ENCODE peak calls at places on chromosome 1, in ten cellular contexts. S, P, Y, A, Z, Q, F, B, R and V are unnamed samples.

GRCh38 chr1:2416403-2416802 is 4.0 kb upstream of the PEX10 start:
- DNase-seq in S (no peak), Z (no peak), R (no peak), F (no peak), Q (no peak), Y (no peak), A (no peak), P (no peak), B (no peak), V (no peak)

GRCh38 chr1:153803479-153804056 is 28.4 kb downstream of the SLC27A3 start:
- DNase-seq in Z (no peak), Q (no peak), S (no peak), F (no peak), Y (no peak), P (no peak), R (no peak), B (no peak), A (no peak), V (no peak)

GRCh38 chr1:53122847-53123461 is 19.5 kb downstream of the SLC1A7 start:
- DNase-seq in A (no peak), F (no peak), S (no peak), Y (no peak), Z (no peak), Q (no peak), B (no peak), R (no peak), P (no peak), V (no peak)

GRCh38 chr1:53535846-53536245 is 76.6 kb downstream of the DMRTB1 start:
- DNase-seq in Z (peak), P (no peak), F (no peak), Y (no peak), S (no peak), A (no peak), Q (no peak), R (no peak), B (no peak), V (no peak)

GRCh38 chr1:145912128-145912641 is 2.3 kb upstream of the ITGA10 start:
- DNase-seq in Z (no peak), B (no peak), F (no peak), P (no peak), Q (no peak), S (no peak), A (no peak), R (no peak), Y (no peak), V (no peak)

GRCh38 chr1:19363526-19364152 is 51.5 kb downstream of the SLC66A1 start:
- DNase-seq in P (no peak), B (no peak), R (no peak), F (no peak), S (no peak), Z (no peak), A (no peak), Y (no peak), Q (no peak), V (no peak)

GRCh38 chr1:233424727-233425222 is 97.3 kb downstream of the MAP3K21 start:
- DNase-seq in S (no peak), A (no peak), F (no peak), R (no peak), Q (no peak), P (peak), B (no peak), Z (no peak), Y (no peak), V (no peak)

GRCh38 chr1:150596976-150597375 is 17.6 kb upstream of the MCL1 start:
- DNase-seq in A (no peak), P (no peak), F (no peak), Y (no peak), Z (no peak), B (no peak), S (no peak), R (no peak), Q (no peak), V (no peak)

GRCh38 chr1:157312270-157312812 is 174.1 kb upstream of the ETV3 start:
- DNase-seq in S (no peak), R (peak), Y (no peak), B (peak), P (peak), A (no peak), F (no peak), Z (no peak), Q (no peak), V (no peak)

GRCh38 chr1:162157469-162157868 is 88.0 kb downstream of the NOS1AP start:
- DNase-seq in S (no peak), Y (no peak), Q (no peak), F (no peak), B (no peak), P (no peak), A (no peak), R (no peak), Z (no peak), V (no peak)

GRCh38 chr1:50427818-50428779 is 4.9 kb upstream of the DMRTA2 start:
- DNase-seq in S (no peak), B (no peak), F (peak), Y (no peak), A (no peak), P (no peak), Q (no peak), R (no peak), Z (no peak), V (no peak)

GRCh38 chr1:39305555-39305954 is 101.1 kb downstream of the MACF1 start:
- DNase-seq in Q (no peak), F (no peak), B (no peak), Y (no peak), P (no peak), Z (no peak), R (no peak), A (no peak), S (no peak), V (peak)

GRCh38 chr1:171172471-171172870 is 12.6 kb upstream of the FMO2 start:
- DNase-seq in R (no peak), F (no peak), S (no peak), Y (no peak), B (no peak), P (no peak), Z (no peak), Q (no peak), A (no peak), V (no peak)

GRCh38 chr1:14095001-14095400 is 395.0 kb downstream of the PRDM2 start:
- DNase-seq in S (no peak), Y (no peak), B (no peak), R (no peak), A (no peak), Z (peak), Q (no peak), P (peak), F (peak), V (peak)

GRCh38 chr1:229988534-229988933 is 78.5 kb upstream of the GALNT2 start:
- DNase-seq in Q (no peak), Y (no peak), R (no peak), B (no peak), F (no peak), P (no peak), A (no peak), S (no peak), Z (no peak), V (no peak)

GRCh38 chr1:157084720-157085119 is 14.9 kb downstream of the ETV3L start:
- DNase-seq in Y (no peak), F (no peak), B (no peak), Z (no peak), Q (no peak), A (no peak), S (no peak), P (no peak), R (no peak), V (no peak)

GRCh38 chr1:89519779-89520358 is 4.8 kb upstream of the LRRC8B start:
- DNase-seq in S (no peak), Y (no peak), Q (peak), R (no peak), F (peak), Z (peak), B (no peak), A (no peak), P (peak), V (peak)

GRCh38 chr1:172616646-172617045 is 42.3 kb upstream of the FASLG start:
- DNase-seq in B (no peak), Y (no peak), Q (no peak), A (no peak), P (no peak), R (no peak), Z (no peak), F (no peak), S (no peak), V (no peak)

GRCh38 chr1:70509996-70510876 is 99.2 kb downstream of the CTH start:
- DNase-seq in F (peak), Q (peak), R (peak), S (no peak), Z (peak), P (peak), A (no peak), Y (no peak), B (no peak), V (peak)

GRCh38 chr1:30085814-30086770 is 637.3 kb downstream of the MATN1 start:
- DNase-seq in Q (peak), Y (peak), A (peak), B (peak), P (peak), S (peak), Z (peak), R (no peak), F (peak), V (peak)

GRCh38 chr1:110089561-110090275 is 19.2 kb upstream of the ALX3 start:
- DNase-seq in R (no peak), F (no peak), Q (no peak), S (no peak), Z (no peak), B (no peak), P (no peak), Y (no peak), A (no peak), V (no peak)

GRCh38 chr1:247639381-247639981 is 34.1 kb downstream of the OR2G3 start:
- DNase-seq in R (no peak), B (peak), Q (peak), Z (peak), S (peak), A (peak), P (peak), Y (peak), F (peak), V (no peak)

GRCh38 chr1:5514519-5515183 is 477.6 kb downstream of the NPHP4 start:
- DNase-seq in Z (peak), Q (peak), P (peak), A (peak), B (no peak), R (no peak), S (peak), F (peak), Y (peak), V (peak)

GRCh38 chr1:31371560-31371959 is 1.3 kb downstream of the FABP3 start:
- DNase-seq in Q (no peak), Y (no peak), B (no peak), A (no peak), P (no peak), Z (no peak), F (no peak), S (no peak), R (no peak), V (no peak)

GRCh38 chr1:155729031-155729898 is 40.4 kb downstream of the DAP3 start:
- DNase-seq in P (peak), A (no peak), R (peak), B (peak), S (peak), Y (no peak), F (peak), Q (peak), Z (peak), V (peak)

GRCh38 chr1:9309080-9309479 is 16.4 kb downstream of the SPSB1 start:
- DNase-seq in S (no peak), Q (no peak), Y (no peak), B (no peak), A (no peak), F (no peak), Z (no peak), R (no peak), P (no peak), V (no peak)

GRCh38 chr1:155080250-155081228 is 1.9 kb downstream of the EFNA3 start:
- DNase-seq in S (no peak), R (no peak), P (no peak), Y (no peak), Z (no peak), B (no peak), A (no peak), Q (no peak), F (peak), V (no peak)

GRCh38 chr1:201505505-201505893 is 1.4 kb downstream of the CSRP1 start:
- DNase-seq in R (no peak), Z (peak), S (peak), Q (no peak), P (peak), B (peak), A (no peak), Y (no peak), F (no peak), V (no peak)

GRCh38 chr1:48019714-48020315 is 22.6 kb upstream of the TRABD2B start:
- DNase-seq in S (peak), F (no peak), Q (no peak), Y (peak), P (peak), R (no peak), A (peak), B (no peak), Z (no peak), V (no peak)

GRCh38 chr1:119209943-119210342 is 69.5 kb upstream of the WARS2 start:
- DNase-seq in R (no peak), Q (no peak), B (no peak), Z (no peak), A (no peak), P (no peak), F (no peak), Y (no peak), S (no peak), V (no peak)

GRCh38 chr1:13781907-13782633 is 82.1 kb downstream of the PRDM2 start:
- DNase-seq in F (no peak), P (peak), A (no peak), S (no peak), Z (peak), Q (peak), R (peak), B (no peak), Y (no peak), V (no peak)

GRCh38 chr1:118302145-118302544 is 117.1 kb upstream of the SPAG17 start:
- DNase-seq in B (no peak), F (peak), R (no peak), Y (no peak), S (peak), P (no peak), Q (no peak), A (no peak), Z (no peak), V (no peak)

GRCh38 chr1:110087812-110088738 is 17.6 kb upstream of the ALX3 start:
- DNase-seq in F (peak), P (peak), A (no peak), B (peak), S (peak), Z (peak), Y (no peak), R (peak), Q (peak), V (peak)

GRCh38 chr1:51222136-51222787 is 13.8 kb upstream of the RNF11 start:
- DNase-seq in Q (no peak), P (no peak), F (no peak), Z (no peak), A (no peak), S (no peak), Y (no peak), R (no peak), B (no peak), V (no peak)

GRCh38 chr1:13701274-13701650 is 1.3 kb downstream of the PRDM2 start:
- DNase-seq in B (no peak), P (no peak), Q (no peak), Y (no peak), Z (no peak), R (no peak), S (no peak), F (no peak), A (no peak), V (peak)

GRCh38 chr1:202034683-202035462 is 24.5 kb downstream of the ELF3 start:
- DNase-seq in R (no peak), Q (peak), B (peak), S (peak), A (peak), Z (peak), F (no peak), Y (peak), P (peak), V (peak)

GRCh38 chr1:14519976-14520375 is 78.5 kb upstream of the KAZN start:
- DNase-seq in Y (no peak), Q (no peak), P (no peak), B (no peak), S (no peak), A (no peak), Z (peak), F (no peak), R (no peak), V (peak)

GRCh38 chr1:41924911-41925310 is 6.2 kb upstream of the HIVEP3 start:
- DNase-seq in Z (no peak), B (no peak), Y (no peak), Q (no peak), S (no peak), F (no peak), A (no peak), P (no peak), R (no peak), V (no peak)

GRCh38 chr1:227944931-227945890 is 2.5 kb downstream of the WNT9A start:
- DNase-seq in Q (no peak), S (no peak), A (no peak), B (no peak), P (no peak), R (no peak), Y (no peak), F (no peak), Z (no peak), V (no peak)

GRCh38 chr1:227945891-227946623 is 1.7 kb downstream of the WNT9A start:
- DNase-seq in Z (peak), Y (peak), P (peak), R (peak), Q (no peak), B (peak), A (peak), F (peak), S (peak), V (no peak)

GRCh38 chr1:227947678-227948492 is at the start of gene WNT9A:
- DNase-seq in A (peak), P (peak), Y (no peak), S (peak), R (no peak), B (peak), Z (peak), F (peak), Q (no peak), V (no peak)

GRCh38 chr1:227947425-227947677 is 381 bp downstream of the WNT9A start:
- DNase-seq in P (no peak), F (no peak), R (no peak), S (no peak), Q (no peak), B (no peak), A (no peak), Z (peak), Y (no peak), V (no peak)

DNA sequence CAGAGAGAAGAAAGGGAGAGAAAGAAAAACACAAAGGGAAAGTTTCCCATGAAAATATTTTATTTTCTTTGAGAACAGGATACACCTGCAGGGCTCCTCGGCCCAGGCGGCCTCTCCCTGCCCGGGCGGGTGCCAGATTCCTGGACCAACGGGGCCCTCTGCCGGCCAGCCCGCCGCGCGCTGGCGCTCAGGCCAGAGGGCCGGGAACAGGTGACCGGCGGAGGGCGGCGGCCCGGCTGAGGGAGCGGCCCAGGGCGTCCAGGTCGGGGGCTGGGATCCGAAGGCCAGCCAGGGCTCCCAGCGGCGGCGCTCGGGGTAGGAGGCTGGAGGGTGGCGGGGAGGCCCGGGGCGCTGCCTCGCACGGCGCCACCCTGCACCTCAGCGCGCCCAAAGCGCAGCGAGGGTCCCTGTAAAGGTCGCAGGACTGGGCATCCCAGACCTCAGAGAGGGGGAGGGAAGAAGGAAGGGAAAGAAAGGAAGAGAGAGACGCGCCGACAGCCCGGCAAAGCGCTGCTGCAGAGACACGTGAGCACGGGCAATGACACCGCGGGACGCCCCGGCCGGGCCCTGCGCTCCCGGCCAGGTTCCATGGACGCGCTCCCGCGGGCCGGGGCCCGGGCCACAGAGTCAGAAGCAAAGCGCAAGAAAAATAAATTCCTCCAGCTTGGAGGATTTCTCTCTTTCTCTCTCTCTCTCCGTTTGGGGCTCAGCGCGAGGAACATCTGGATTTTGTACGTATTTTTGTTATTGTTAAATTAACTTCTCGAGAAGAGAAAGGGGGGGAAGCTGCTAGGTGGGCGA is 908 bp downstream of the WNT9A start:
- DNase-seq in A (peak), Z (peak), R (no peak), P (peak), F (peak), S (peak), Y (peak), B (peak), Q (peak), V (peak)
- H3K4me3 ChIP-seq in A (peak), Z (peak), R (peak), P (peak), F (peak), S (peak), Y (peak), B (peak), Q (peak), V (no peak)

DNA sequence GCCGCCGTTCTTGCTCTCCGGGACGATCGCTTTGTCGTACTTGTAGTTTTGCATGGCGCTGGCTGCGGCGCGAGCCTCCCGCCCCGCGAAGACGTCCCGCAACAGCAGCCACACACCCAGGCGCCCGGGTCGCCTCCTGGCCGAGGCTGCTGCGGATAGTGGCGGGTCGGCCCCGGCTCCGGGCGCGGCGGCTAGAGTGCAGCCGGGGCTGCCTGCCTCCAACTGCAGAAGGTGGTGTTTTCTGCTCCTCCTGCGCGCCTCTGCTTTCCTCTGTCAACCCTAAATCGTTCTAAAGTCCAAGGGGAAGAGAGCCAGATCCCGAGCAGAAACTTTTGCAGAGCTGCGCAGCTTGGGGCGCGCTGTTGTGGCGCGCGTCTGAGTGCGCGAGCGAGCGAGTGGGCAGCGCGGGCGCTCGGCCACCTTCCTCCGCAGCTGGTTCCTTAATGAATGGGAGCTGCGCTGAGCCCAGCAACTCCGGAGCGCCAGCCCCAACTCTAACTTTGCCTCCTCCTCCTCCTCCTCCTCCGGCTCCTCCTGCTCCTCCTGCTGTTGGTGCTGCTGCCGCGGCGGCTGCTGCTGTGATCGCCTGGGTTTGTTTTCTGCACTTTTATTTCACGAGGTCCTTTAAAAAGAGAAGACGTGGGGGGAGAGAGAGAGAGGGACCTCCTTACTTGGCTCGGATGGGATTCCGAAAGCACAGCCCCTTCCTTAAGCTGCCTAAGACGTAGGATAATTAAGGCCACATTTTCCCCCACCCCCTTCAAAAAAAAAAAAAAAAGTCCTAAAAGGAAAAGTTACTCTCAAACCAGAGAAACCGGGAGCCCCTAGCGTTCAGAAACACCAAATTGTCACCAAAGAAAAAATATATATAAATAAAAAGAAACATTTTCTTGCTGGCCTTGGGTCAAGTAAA is at the start of gene PLPP3:
- DNase-seq in R (peak), Z (peak), P (peak), Y (peak), F (peak), B (peak), Q (peak), A (peak), S (peak), V (peak)
- TF ChIP-seq CTCF in R (no peak), Z (peak), P (peak), Y (peak), F (peak), B (peak), Q (peak), A (peak), S (peak), V (peak)

DNA sequence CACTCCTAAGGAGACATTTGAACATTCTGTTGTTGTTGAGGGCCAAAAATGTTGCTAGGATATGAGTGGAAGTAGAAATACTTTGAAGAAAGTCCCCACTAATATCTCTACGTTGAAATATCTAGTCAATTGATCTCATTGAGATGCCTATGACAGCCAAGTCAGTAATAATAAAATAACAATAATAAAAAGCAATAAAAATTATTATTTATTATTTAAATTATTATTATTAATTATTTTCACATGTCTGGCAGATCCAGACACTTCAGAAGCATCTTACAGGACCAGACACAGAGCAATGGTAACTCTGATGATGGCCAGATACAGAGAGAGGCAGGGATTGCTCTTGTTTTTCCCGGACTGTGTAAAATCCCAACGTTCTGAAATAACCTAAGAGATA is 143.5 kb upstream of the PALMD start:
- DNase-seq in Q (no peak), F (no peak), P (no peak), R (no peak), A (no peak), B (no peak), S (no peak), Y (no peak), Z (no peak), V (no peak)
- H3K4me3 ChIP-seq in Q (no peak), F (no peak), P (no peak), R (no peak), A (no peak), B (no peak), S (no peak), Y (no peak), Z (no peak), V (no peak)

GRCh38 chr1:115474166-115474565 is 136.1 kb upstream of the NGF start:
- DNase-seq in Y (no peak), A (no peak), F (no peak), B (no peak), Z (no peak), S (no peak), Q (no peak), R (no peak), P (no peak), V (no peak)
- TF ChIP-seq CTCF in Y (no peak), A (no peak), F (no peak), B (no peak), Z (no peak), S (no peak), Q (no peak), R (no peak), P (no peak), V (no peak)